ENCODE peak calls at places on chromosome 3, in ten cellular contexts. L is endothelial cell, N is astrocyte of the cerebellum, C is breast epithelium, Q is bronchial epithelial cell, V is GM13977, I is HFFc6, K is lower leg skin, O is OCI-LY7, W is B cell. R is an unnamed sample.

GRCh38 chr3:12046406-12046805 is 42.2 kb downstream of the SYN2 start:
- DNase-seq in L (no peak), N (no peak), C (no peak), Q (peak), V (no peak), I (no peak), K (no peak), O (no peak), W (no peak), R (no peak)

GRCh38 chr3:37667359-37667758 is 194.3 kb upstream of the CTDSPL start:
- DNase-seq in L (no peak), N (no peak), C (no peak), Q (no peak), V (no peak), I (no peak), K (no peak), O (no peak), W (no peak), R (no peak)

GRCh38 chr3:26712211-26713026 is 89.8 kb downstream of the LRRC3B start:
- DNase-seq in L (peak), N (peak), C (no peak), Q (peak), V (peak), I (no peak), K (no peak), O (peak), W (no peak), R (peak)

GRCh38 chr3:169777822-169778221 is 4.6 kb downstream of the MYNN start:
- DNase-seq in L (no peak), N (no peak), C (no peak), Q (no peak), V (no peak), I (no peak), K (no peak), O (no peak), W (no peak), R (no peak)

GRCh38 chr3:37824090-37824953 is 37.4 kb upstream of the CTDSPL start:
- DNase-seq in L (no peak), N (no peak), C (no peak), Q (no peak), V (no peak), I (no peak), K (no peak), O (no peak), W (no peak), R (no peak)

GRCh38 chr3:109563149-109563548 is 225.8 kb upstream of the DPPA4 start:
- DNase-seq in L (no peak), N (no peak), C (no peak), Q (no peak), V (no peak), I (no peak), K (no peak), O (no peak), W (no peak), R (no peak)

GRCh38 chr3:116318370-116318769 is 126.9 kb downstream of the LSAMP start:
- DNase-seq in L (no peak), N (no peak), C (no peak), Q (no peak), V (no peak), I (no peak), K (no peak), O (no peak), W (no peak), R (no peak)

GRCh38 chr3:194043516-194043915 is 92.4 kb upstream of the HES1 start:
- DNase-seq in L (no peak), N (peak), C (no peak), Q (peak), V (no peak), I (peak), K (no peak), O (no peak), W (peak), R (no peak)

GRCh38 chr3:14517601-14518431 is 22.3 kb downstream of the GRIP2 start:
- DNase-seq in L (no peak), N (no peak), C (no peak), Q (no peak), V (no peak), I (no peak), K (no peak), O (no peak), W (no peak), R (no peak)

GRCh38 chr3:64668582-64669510 is 19.0 kb downstream of the ADAMTS9 start:
- DNase-seq in L (no peak), N (no peak), C (no peak), Q (no peak), V (no peak), I (no peak), K (no peak), O (no peak), W (no peak), R (no peak)

GRCh38 chr3:15743587-15744009 is 54.2 kb downstream of the ANKRD28 start:
- DNase-seq in L (no peak), N (no peak), C (no peak), Q (no peak), V (no peak), I (no peak), K (no peak), O (no peak), W (no peak), R (no peak)

GRCh38 chr3:111321786-111322185 is 220.2 kb upstream of the CD96 start:
- DNase-seq in L (no peak), N (no peak), C (no peak), Q (no peak), V (no peak), I (no peak), K (no peak), O (no peak), W (no peak), R (no peak)

GRCh38 chr3:4821975-4822374 is 157.3 kb upstream of the BHLHE40 start:
- DNase-seq in L (no peak), N (no peak), C (no peak), Q (no peak), V (no peak), I (no peak), K (no peak), O (peak), W (no peak), R (no peak)

GRCh38 chr3:87136066-87136596 is 91.0 kb upstream of the CHMP2B start:
- DNase-seq in L (no peak), N (no peak), C (no peak), Q (no peak), V (no peak), I (no peak), K (no peak), O (no peak), W (no peak), R (no peak)

GRCh38 chr3:72517804-72518442 is 330.3 kb downstream of the SHQ1 start:
- DNase-seq in L (no peak), N (no peak), C (no peak), Q (no peak), V (no peak), I (no peak), K (no peak), O (no peak), W (no peak), R (no peak)

GRCh38 chr3:46892285-46893145 is 15.0 kb downstream of the PTH1R start:
- DNase-seq in L (peak), N (no peak), C (peak), Q (peak), V (peak), I (peak), K (peak), O (no peak), W (no peak), R (no peak)

GRCh38 chr3:194083253-194084224 is 52.4 kb upstream of the HES1 start:
- DNase-seq in L (no peak), N (no peak), C (no peak), Q (no peak), V (no peak), I (no peak), K (no peak), O (peak), W (peak), R (no peak)

GRCh38 chr3:15500107-15500724 is 21.3 kb downstream of the COLQ start:
- DNase-seq in L (no peak), N (no peak), C (no peak), Q (no peak), V (peak), I (no peak), K (no peak), O (no peak), W (no peak), R (peak)

GRCh38 chr3:73432021-73432722 is 192.6 kb downstream of the PDZRN3 start:
- DNase-seq in L (peak), N (peak), C (no peak), Q (peak), V (peak), I (peak), K (no peak), O (peak), W (no peak), R (peak)

GRCh38 chr3:15467227-15468181 is 40.1 kb downstream of the EAF1 start:
- DNase-seq in L (no peak), N (no peak), C (no peak), Q (no peak), V (peak), I (no peak), K (no peak), O (no peak), W (no peak), R (no peak)

GRCh38 chr3:12175844-12176453 is 17.2 kb upstream of the TIMP4 start:
- DNase-seq in L (peak), N (no peak), C (peak), Q (peak), V (peak), I (no peak), K (peak), O (peak), W (no peak), R (peak)

GRCh38 chr3:192917258-192917507 is 473 bp downstream of the MB21D2 start:
- DNase-seq in L (peak), N (no peak), C (no peak), Q (no peak), V (peak), I (no peak), K (no peak), O (no peak), W (no peak), R (peak)

GRCh38 chr3:159764211-159765024 is 224.2 kb upstream of the IL12A start:
- DNase-seq in L (peak), N (no peak), C (peak), Q (peak), V (peak), I (peak), K (no peak), O (no peak), W (no peak), R (peak)

GRCh38 chr3:152322756-152323155 is 54.0 kb downstream of the MBNL1 start:
- DNase-seq in L (no peak), N (no peak), C (no peak), Q (no peak), V (no peak), I (no peak), K (no peak), O (peak), W (no peak), R (no peak)

GRCh38 chr3:12911881-12912415 is 70.6 kb upstream of the RPL32 start:
- DNase-seq in L (no peak), N (no peak), C (no peak), Q (no peak), V (no peak), I (no peak), K (no peak), O (no peak), W (no peak), R (no peak)

GRCh38 chr3:184772667-184773272 is 39.2 kb upstream of the VPS8 start:
- DNase-seq in L (no peak), N (no peak), C (no peak), Q (no peak), V (no peak), I (no peak), K (no peak), O (no peak), W (no peak), R (no peak)

GRCh38 chr3:64647825-64648224 is 40.0 kb downstream of the ADAMTS9 start:
- DNase-seq in L (no peak), N (no peak), C (no peak), Q (no peak), V (no peak), I (no peak), K (no peak), O (no peak), W (no peak), R (no peak)

GRCh38 chr3:22269827-22270226 is 518.8 kb upstream of the ZNF385D start:
- DNase-seq in L (no peak), N (peak), C (no peak), Q (peak), V (no peak), I (no peak), K (no peak), O (no peak), W (no peak), R (no peak)

GRCh38 chr3:72907131-72907697 is 19.4 kb downstream of the GXYLT2 start:
- DNase-seq in L (no peak), N (peak), C (peak), Q (peak), V (no peak), I (peak), K (peak), O (no peak), W (no peak), R (no peak)

GRCh38 chr3:12963869-12964712 is 109.1 kb downstream of the IQSEC1 start:
- DNase-seq in L (no peak), N (no peak), C (no peak), Q (no peak), V (no peak), I (no peak), K (peak), O (no peak), W (no peak), R (no peak)

GRCh38 chr3:186255703-186256331 is 106.2 kb downstream of the DGKG start:
- DNase-seq in L (peak), N (no peak), C (no peak), Q (peak), V (peak), I (no peak), K (no peak), O (peak), W (peak), R (peak)

GRCh38 chr3:43161684-43162512 is 56.0 kb upstream of the POMGNT2 start:
- DNase-seq in L (no peak), N (peak), C (no peak), Q (peak), V (peak), I (peak), K (no peak), O (peak), W (no peak), R (no peak)

GRCh38 chr3:23756206-23756840 is 49.4 kb upstream of the UBE2E1 start:
- DNase-seq in L (no peak), N (no peak), C (no peak), Q (no peak), V (no peak), I (no peak), K (no peak), O (peak), W (no peak), R (no peak)

GRCh38 chr3:165464736-165465135 is 268.6 kb upstream of the SLITRK3 start:
- DNase-seq in L (no peak), N (peak), C (no peak), Q (peak), V (no peak), I (no peak), K (no peak), O (no peak), W (no peak), R (no peak)

GRCh38 chr3:49859576-49860305 is 3.4 kb upstream of the TRAIP start:
- DNase-seq in L (no peak), N (no peak), C (no peak), Q (no peak), V (no peak), I (no peak), K (no peak), O (no peak), W (no peak), R (no peak)

GRCh38 chr3:64038252-64038651 is 15.0 kb upstream of the PSMD6 start:
- DNase-seq in L (no peak), N (no peak), C (no peak), Q (no peak), V (no peak), I (no peak), K (no peak), O (no peak), W (no peak), R (no peak)

GRCh38 chr3:194285024-194285858 is 65.9 kb downstream of the CPN2 start:
- DNase-seq in L (no peak), N (peak), C (no peak), Q (peak), V (no peak), I (no peak), K (no peak), O (no peak), W (no peak), R (no peak)

GRCh38 chr3:104556372-104557078 is 810.2 kb upstream of the ALCAM start:
- DNase-seq in L (no peak), N (no peak), C (no peak), Q (no peak), V (no peak), I (peak), K (no peak), O (no peak), W (no peak), R (no peak)

GRCh38 chr3:178623666-178624255 is 87.5 kb downstream of the KCNMB2 start:
- DNase-seq in L (no peak), N (no peak), C (no peak), Q (peak), V (no peak), I (no peak), K (no peak), O (no peak), W (no peak), R (no peak)

GRCh38 chr3:17602126-17602525 is 140.3 kb downstream of the TBC1D5 start:
- DNase-seq in L (no peak), N (no peak), C (no peak), Q (peak), V (no peak), I (peak), K (no peak), O (no peak), W (no peak), R (no peak)

DNA sequence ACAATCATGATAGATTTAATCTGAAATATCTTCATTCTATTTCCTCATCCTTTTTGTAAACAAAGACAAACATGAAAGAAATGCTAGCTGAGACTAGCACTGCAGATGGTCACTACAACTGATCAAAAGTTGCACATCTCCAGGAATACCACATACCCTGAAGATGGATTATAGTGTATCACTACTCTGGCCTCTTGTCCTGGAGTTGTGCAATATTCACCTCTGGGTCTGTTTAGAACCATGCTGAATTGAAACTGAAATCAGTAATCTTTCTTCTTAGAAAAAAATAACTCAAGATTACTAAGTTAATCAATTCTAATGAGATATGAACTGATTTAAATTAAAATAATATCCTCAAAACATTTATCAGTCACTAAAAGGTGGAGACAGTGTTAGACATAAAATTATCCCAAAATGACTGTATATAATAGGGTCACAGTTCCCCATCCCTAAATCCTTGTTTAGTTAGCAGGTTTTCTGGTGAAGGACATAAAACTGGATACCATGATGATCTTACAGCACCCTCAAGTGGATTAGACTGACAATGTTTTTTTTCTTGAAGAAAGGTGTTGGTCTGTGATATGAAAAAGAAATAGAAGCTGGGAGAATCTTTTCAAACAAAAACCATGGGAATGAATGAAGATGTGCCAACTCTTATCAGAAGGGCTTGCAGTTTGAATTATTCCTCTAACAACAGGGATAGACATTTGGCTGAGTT is 7.2 kb upstream of the TTC14 start:
- DNase-seq in L (no peak), N (peak), C (no peak), Q (peak), V (no peak), I (peak), K (no peak), O (peak), W (no peak), R (peak)
- TF ChIP-seq CTCF in L (peak), N (peak), C (no peak), Q (peak), V (peak), I (peak), K (no peak), O (peak), W (no peak), R (peak)

GRCh38 chr3:9826815-9827574 is 16.8 kb downstream of the RPUSD3 start:
- DNase-seq in L (peak), N (no peak), C (no peak), Q (peak), V (no peak), I (peak), K (no peak), O (peak), W (no peak), R (no peak)
- TF ChIP-seq CTCF in L (peak), N (peak), C (no peak), Q (peak), V (peak), I (peak), K (no peak), O (peak), W (no peak), R (no peak)

GRCh38 chr3:38826001-38826400 is 10.0 kb upstream of the SCN10A start:
- DNase-seq in L (no peak), N (no peak), C (no peak), Q (no peak), V (no peak), I (no peak), K (no peak), O (no peak), W (no peak), R (no peak)

GRCh38 chr3:38823186-38823585 is 7.2 kb upstream of the SCN10A start:
- DNase-seq in L (no peak), N (no peak), C (no peak), Q (no peak), V (no peak), I (no peak), K (no peak), O (no peak), W (no peak), R (no peak)

GRCh38 chr3:38823722-38824121 is 7.7 kb upstream of the SCN10A start:
- DNase-seq in L (no peak), N (no peak), C (no peak), Q (no peak), V (no peak), I (no peak), K (no peak), O (no peak), W (no peak), R (no peak)

GRCh38 chr3:38827791-38828190 is 11.8 kb upstream of the SCN10A start:
- DNase-seq in L (no peak), N (no peak), C (no peak), Q (no peak), V (no peak), I (no peak), K (no peak), O (no peak), W (no peak), R (no peak)

DNA sequence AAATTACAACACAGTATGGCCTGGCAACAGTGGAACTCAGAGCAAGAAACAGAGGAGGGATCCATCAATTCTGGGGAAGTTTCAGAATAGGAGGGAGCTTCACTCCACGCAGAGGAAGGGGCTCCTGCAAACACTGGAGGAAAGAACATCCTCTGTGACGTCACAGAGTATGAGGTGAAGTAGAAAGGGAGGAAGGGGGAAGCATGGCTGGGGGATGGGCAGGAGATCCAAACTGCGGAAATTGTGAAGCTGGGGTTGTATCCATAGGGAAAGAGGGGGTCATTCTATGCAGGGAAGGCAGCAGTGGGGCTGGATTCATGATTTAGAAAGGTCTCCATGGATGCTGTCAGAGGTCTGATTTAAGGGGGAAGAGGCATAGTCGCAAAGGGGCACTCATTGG is 8.3 kb upstream of the SCN10A start:
- DNase-seq in L (no peak), N (no peak), C (no peak), Q (no peak), V (no peak), I (no peak), K (no peak), O (no peak), W (no peak), R (no peak)
- TF ChIP-seq CTCF in L (no peak), N (no peak), C (no peak), Q (no peak), V (no peak), I (no peak), K (no peak), O (no peak), W (no peak), R (no peak)

GRCh38 chr3:100006570-100007271 is 107.6 kb downstream of the FILIP1L start:
- DNase-seq in L (no peak), N (no peak), C (no peak), Q (no peak), V (no peak), I (peak), K (no peak), O (no peak), W (no peak), R (no peak)
- TF ChIP-seq CTCF in L (no peak), N (no peak), C (no peak), Q (no peak), V (no peak), I (peak), K (no peak), O (no peak), W (no peak), R (no peak)

GRCh38 chr3:127889461-127889863 is 25.6 kb upstream of the KBTBD12 start:
- DNase-seq in L (no peak), N (peak), C (no peak), Q (peak), V (no peak), I (peak), K (peak), O (no peak), W (no peak), R (no peak)

GRCh38 chr3:127886276-127886862 is 28.7 kb upstream of the KBTBD12 start:
- DNase-seq in L (no peak), N (no peak), C (no peak), Q (peak), V (no peak), I (no peak), K (no peak), O (no peak), W (no peak), R (no peak)

GRCh38 chr3:127887321-127887720 is 27.7 kb upstream of the KBTBD12 start:
- DNase-seq in L (no peak), N (no peak), C (no peak), Q (peak), V (no peak), I (peak), K (no peak), O (no peak), W (no peak), R (no peak)

GRCh38 chr3:127888564-127889107 is 26.4 kb upstream of the KBTBD12 start:
- DNase-seq in L (no peak), N (no peak), C (no peak), Q (no peak), V (no peak), I (no peak), K (peak), O (no peak), W (no peak), R (no peak)

GRCh38 chr3:127889976-127890650 is 24.9 kb upstream of the KBTBD12 start:
- DNase-seq in L (no peak), N (peak), C (no peak), Q (no peak), V (no peak), I (no peak), K (no peak), O (no peak), W (no peak), R (no peak)
- TF ChIP-seq CTCF in L (no peak), N (peak), C (no peak), Q (no peak), V (no peak), I (peak), K (no peak), O (no peak), W (no peak), R (no peak)

R was measured in GM10248.